ENCODE peak calls at places on chromosomes 3 and 15, in nine cellular contexts. One of them, this sample, is unnamed. For H3K4me1, the result is how much of the 10 kb centered on the place peaks cover.

GRCh38 chr3:16402451-16402850 is 111.0 kb downstream of the RFTN1 start:
- DNase-seq in spleen: no peak
- DNase-seq in neural progenitor cell: no peak
- DNase-seq in tibial artery: no peak
- DNase-seq in transverse colon: no peak
- DNase-seq in upper lobe of left lung: no peak
- DNase-seq in breast epithelium: no peak
- DNase-seq in K562: no peak
- DNase-seq in H9: no peak
- DNase-seq in this sample: no peak

GRCh38 chr3:184737641-184738518 is 26.0 kb upstream of the MAGEF1 start:
- DNase-seq in breast epithelium: peak
- DNase-seq in upper lobe of left lung: no peak
- DNase-seq in neural progenitor cell: no peak
- DNase-seq in H9: no peak
- DNase-seq in transverse colon: no peak
- DNase-seq in K562: no peak
- DNase-seq in tibial artery: peak
- DNase-seq in spleen: peak
- DNase-seq in this sample: no peak

GRCh38 chr3:161224786-161225185 is 3.7 kb downstream of the NMD3 start:
- DNase-seq in breast epithelium: no peak
- DNase-seq in H9: no peak
- DNase-seq in upper lobe of left lung: no peak
- DNase-seq in K562: no peak
- DNase-seq in tibial artery: no peak
- DNase-seq in neural progenitor cell: no peak
- DNase-seq in spleen: no peak
- DNase-seq in transverse colon: no peak
- DNase-seq in this sample: no peak

GRCh38 chr15:62524848-62525247 is 359.8 kb upstream of the C2CD4B start:
- DNase-seq in upper lobe of left lung: no peak
- DNase-seq in breast epithelium: no peak
- DNase-seq in tibial artery: no peak
- DNase-seq in transverse colon: no peak
- DNase-seq in neural progenitor cell: no peak
- DNase-seq in K562: no peak
- DNase-seq in H9: no peak
- DNase-seq in spleen: no peak
- DNase-seq in this sample: no peak

GRCh38 chr3:196941846-196942225 is 492 bp downstream of the NCBP2 start:
- DNase-seq in tibial artery: peak
- DNase-seq in spleen: peak
- DNase-seq in breast epithelium: no peak
- DNase-seq in neural progenitor cell: peak
- DNase-seq in K562: peak
- DNase-seq in upper lobe of left lung: no peak
- DNase-seq in transverse colon: peak
- DNase-seq in H9: no peak
- DNase-seq in this sample: no peak

GRCh38 chr15:43799209-43799944 is 643 bp downstream of the SERINC4 start:
- DNase-seq in transverse colon: peak
- DNase-seq in spleen: no peak
- DNase-seq in tibial artery: no peak
- DNase-seq in upper lobe of left lung: no peak
- DNase-seq in breast epithelium: no peak
- DNase-seq in H9: peak
- DNase-seq in K562: peak
- DNase-seq in neural progenitor cell: no peak
- DNase-seq in this sample: no peak

GRCh38 chr3:134601539-134602439 is 49.0 kb downstream of the KY start:
- DNase-seq in tibial artery: no peak
- DNase-seq in H9: peak
- DNase-seq in neural progenitor cell: peak
- DNase-seq in spleen: no peak
- DNase-seq in breast epithelium: no peak
- DNase-seq in K562: peak
- DNase-seq in upper lobe of left lung: peak
- DNase-seq in transverse colon: no peak
- DNase-seq in this sample: no peak

GRCh38 chr3:80007522-80007921 is 239.7 kb upstream of the ROBO1 start:
- DNase-seq in spleen: no peak
- DNase-seq in upper lobe of left lung: no peak
- DNase-seq in transverse colon: no peak
- DNase-seq in breast epithelium: no peak
- DNase-seq in K562: no peak
- DNase-seq in neural progenitor cell: no peak
- DNase-seq in H9: no peak
- DNase-seq in tibial artery: no peak
- DNase-seq in this sample: no peak

GRCh38 chr15:48266029-48266428 is 59.9 kb downstream of the SLC12A1 start:
- DNase-seq in H9: no peak
- DNase-seq in spleen: no peak
- DNase-seq in neural progenitor cell: no peak
- DNase-seq in upper lobe of left lung: no peak
- DNase-seq in breast epithelium: no peak
- DNase-seq in transverse colon: no peak
- DNase-seq in K562: no peak
- DNase-seq in tibial artery: no peak
- DNase-seq in this sample: no peak

GRCh38 chr3:169337541-169337940 is 326.0 kb downstream of the MECOM start:
- DNase-seq in H9: no peak
- DNase-seq in upper lobe of left lung: no peak
- DNase-seq in breast epithelium: no peak
- DNase-seq in spleen: no peak
- DNase-seq in neural progenitor cell: no peak
- DNase-seq in tibial artery: no peak
- DNase-seq in transverse colon: no peak
- DNase-seq in K562: no peak
- DNase-seq in this sample: no peak

GRCh38 chr3:107283948-107284347 is 93.3 kb upstream of the CCDC54 start:
- DNase-seq in transverse colon: no peak
- DNase-seq in breast epithelium: no peak
- DNase-seq in tibial artery: no peak
- DNase-seq in H9: no peak
- DNase-seq in upper lobe of left lung: no peak
- DNase-seq in spleen: no peak
- DNase-seq in K562: no peak
- DNase-seq in neural progenitor cell: peak
- DNase-seq in this sample: no peak

GRCh38 chr15:38670142-38671002 is 105.8 kb upstream of the RASGRP1 start:
- DNase-seq in neural progenitor cell: no peak
- DNase-seq in transverse colon: peak
- DNase-seq in breast epithelium: no peak
- DNase-seq in upper lobe of left lung: no peak
- DNase-seq in spleen: no peak
- DNase-seq in tibial artery: no peak
- DNase-seq in H9: no peak
- DNase-seq in K562: no peak
- DNase-seq in this sample: peak

GRCh38 chr3:37546876-37547275 is 314.8 kb upstream of the CTDSPL start:
- DNase-seq in K562: peak
- DNase-seq in transverse colon: no peak
- DNase-seq in spleen: no peak
- DNase-seq in neural progenitor cell: peak
- DNase-seq in upper lobe of left lung: no peak
- DNase-seq in tibial artery: no peak
- DNase-seq in H9: no peak
- DNase-seq in breast epithelium: no peak
- DNase-seq in this sample: no peak

GRCh38 chr3:65864357-65864904 is 174.3 kb downstream of the MAGI1 start:
- DNase-seq in upper lobe of left lung: no peak
- DNase-seq in transverse colon: no peak
- DNase-seq in breast epithelium: no peak
- DNase-seq in tibial artery: no peak
- DNase-seq in neural progenitor cell: no peak
- DNase-seq in K562: no peak
- DNase-seq in spleen: no peak
- DNase-seq in H9: no peak
- DNase-seq in this sample: no peak

GRCh38 chr3:27680517-27681246 is 41.4 kb downstream of the EOMES start:
- DNase-seq in tibial artery: no peak
- DNase-seq in upper lobe of left lung: no peak
- DNase-seq in H9: peak
- DNase-seq in transverse colon: no peak
- DNase-seq in neural progenitor cell: peak
- DNase-seq in K562: no peak
- DNase-seq in breast epithelium: no peak
- DNase-seq in spleen: no peak
- DNase-seq in this sample: no peak

GRCh38 chr15:57972801-57973311 is 92.7 kb downstream of the ALDH1A2 start:
- DNase-seq in breast epithelium: no peak
- DNase-seq in transverse colon: no peak
- DNase-seq in upper lobe of left lung: no peak
- DNase-seq in neural progenitor cell: no peak
- DNase-seq in K562: no peak
- DNase-seq in H9: no peak
- DNase-seq in tibial artery: no peak
- DNase-seq in spleen: no peak
- DNase-seq in this sample: no peak

GRCh38 chr3:41024031-41024836 is 175.1 kb upstream of the CTNNB1 start:
- DNase-seq in transverse colon: no peak
- DNase-seq in breast epithelium: no peak
- DNase-seq in spleen: no peak
- DNase-seq in H9: no peak
- DNase-seq in neural progenitor cell: no peak
- DNase-seq in upper lobe of left lung: no peak
- DNase-seq in K562: peak
- DNase-seq in tibial artery: no peak
- DNase-seq in this sample: no peak

GRCh38 chr15:35194296-35194695 is 109.2 kb upstream of the NANOGP8 start:
- DNase-seq in upper lobe of left lung: no peak
- DNase-seq in neural progenitor cell: no peak
- DNase-seq in H9: no peak
- DNase-seq in transverse colon: no peak
- DNase-seq in tibial artery: no peak
- DNase-seq in K562: no peak
- DNase-seq in spleen: no peak
- DNase-seq in breast epithelium: no peak
- DNase-seq in this sample: no peak

GRCh38 chr3:188362405-188362831 is 208.5 kb downstream of the LPP start:
- DNase-seq in upper lobe of left lung: no peak
- DNase-seq in neural progenitor cell: no peak
- DNase-seq in K562: no peak
- DNase-seq in tibial artery: no peak
- DNase-seq in H9: no peak
- DNase-seq in breast epithelium: no peak
- DNase-seq in spleen: no peak
- DNase-seq in transverse colon: no peak
- DNase-seq in this sample: no peak
- H3K27ac ChIP-seq in upper lobe of left lung: no peak
- H3K27ac ChIP-seq in neural progenitor cell: no peak
- H3K27ac ChIP-seq in K562: no peak
- H3K27ac ChIP-seq in tibial artery: peak
- H3K27ac ChIP-seq in H9: no peak
- H3K27ac ChIP-seq in breast epithelium: peak
- H3K27ac ChIP-seq in spleen: no peak
- H3K27ac ChIP-seq in transverse colon: peak
- H3K27ac ChIP-seq in this sample: no peak

GRCh38 chr3:52195297-52195597 is 2.7 kb upstream of the ALAS1 start:
- DNase-seq in upper lobe of left lung: no peak
- DNase-seq in neural progenitor cell: no peak
- DNase-seq in breast epithelium: no peak
- DNase-seq in spleen: no peak
- DNase-seq in K562: no peak
- DNase-seq in tibial artery: no peak
- DNase-seq in transverse colon: no peak
- DNase-seq in H9: no peak
- DNase-seq in this sample: no peak
- H3K4me1 ChIP-seq in upper lobe of left lung: half or more
- H3K4me1 ChIP-seq in neural progenitor cell: under half
- H3K4me1 ChIP-seq in breast epithelium: under half
- H3K4me1 ChIP-seq in spleen: under half
- H3K4me1 ChIP-seq in K562: under half
- H3K4me1 ChIP-seq in tibial artery: under half
- H3K4me1 ChIP-seq in transverse colon: under half
- H3K4me1 ChIP-seq in H9: under half
- H3K4me1 ChIP-seq in this sample: under half

GRCh38 chr3:19267040-19267439 is 118.7 kb downstream of the KCNH8 start:
- DNase-seq in tibial artery: no peak
- DNase-seq in spleen: no peak
- DNase-seq in H9: peak
- DNase-seq in upper lobe of left lung: no peak
- DNase-seq in breast epithelium: no peak
- DNase-seq in transverse colon: no peak
- DNase-seq in neural progenitor cell: peak
- DNase-seq in K562: no peak
- DNase-seq in this sample: no peak

GRCh38 chr3:19264424-19264823 is 116.1 kb downstream of the KCNH8 start:
- DNase-seq in tibial artery: no peak
- DNase-seq in neural progenitor cell: no peak
- DNase-seq in upper lobe of left lung: no peak
- DNase-seq in breast epithelium: no peak
- DNase-seq in H9: no peak
- DNase-seq in K562: no peak
- DNase-seq in spleen: no peak
- DNase-seq in transverse colon: no peak
- DNase-seq in this sample: no peak
- TF ChIP-seq CTCF in tibial artery: no peak
- TF ChIP-seq CTCF in neural progenitor cell: no peak
- TF ChIP-seq CTCF in upper lobe of left lung: no peak
- TF ChIP-seq CTCF in breast epithelium: no peak
- TF ChIP-seq CTCF in H9: no peak
- TF ChIP-seq CTCF in K562: no peak
- TF ChIP-seq CTCF in spleen: no peak
- TF ChIP-seq CTCF in transverse colon: no peak
- TF ChIP-seq CTCF in this sample: no peak

DNA sequence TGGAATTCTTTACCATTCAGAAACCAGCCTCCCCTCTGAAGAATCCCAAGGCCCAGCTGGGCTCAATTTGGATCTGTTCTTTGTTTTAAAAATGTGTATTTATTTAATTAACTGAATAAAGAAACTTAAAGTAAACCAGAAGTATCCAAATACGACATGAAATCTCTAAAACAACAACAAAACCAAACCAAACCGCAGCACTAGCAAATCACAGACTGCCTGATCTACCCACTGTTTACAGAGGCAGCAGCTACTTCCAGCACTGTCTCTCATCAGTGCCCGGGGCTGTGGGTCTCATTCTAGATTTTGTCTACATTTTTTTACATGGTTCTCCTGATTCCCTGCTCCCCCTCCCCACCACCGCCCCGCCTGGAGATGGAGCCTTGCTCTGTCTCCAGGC is 2.3 kb downstream of the FLNB start:
- DNase-seq in breast epithelium: no peak
- DNase-seq in neural progenitor cell: no peak
- DNase-seq in H9: no peak
- DNase-seq in transverse colon: peak
- DNase-seq in tibial artery: no peak
- DNase-seq in K562: no peak
- DNase-seq in upper lobe of left lung: no peak
- DNase-seq in spleen: no peak
- DNase-seq in this sample: no peak
- H3K27ac ChIP-seq in breast epithelium: peak
- H3K27ac ChIP-seq in neural progenitor cell: no peak
- H3K27ac ChIP-seq in H9: no peak
- H3K27ac ChIP-seq in transverse colon: peak
- H3K27ac ChIP-seq in tibial artery: peak
- H3K27ac ChIP-seq in K562: no peak
- H3K27ac ChIP-seq in upper lobe of left lung: peak
- H3K27ac ChIP-seq in spleen: peak
- H3K27ac ChIP-seq in this sample: no peak